ENCODE peak calls at places on chromosome 1, in seven cellular contexts. E is neural crest cell, V is PC-3, R is left lung, Q is epithelial cell of esophagus, O is GM13976, K is GM12865. Z is an unnamed sample.
A peak's percentile ranks its signal among the peaks of the same experiment; 100 is the strongest.

GRCh38 chr1:15080328-15081033 is 73.1 kb upstream of the TMEM51 start:
- DNase-seq in O (no peak), Q (no peak), K (no peak), R (no peak), V (no peak), E (no peak), Z (no peak)

GRCh38 chr1:44640178-44640865 is 34.0 kb downstream of the TMEM53 start:
- DNase-seq in O (no peak), Q (no peak), R (no peak), K (no peak), V (no peak), E (no peak), Z (no peak)

GRCh38 chr1:119617751-119618691 is 30.0 kb downstream of the ZNF697 start:
- DNase-seq in V (no peak), Q (no peak), R (no peak), K (no peak), O (no peak), E (no peak), Z (no peak)

GRCh38 chr1:202193614-202194327 is at the start of gene LGR6:
- DNase-seq in E (no peak), R (no peak), K (no peak), V (no peak), Q (no peak), O (no peak), Z (peak; percentile 31)

GRCh38 chr1:29258974-29259801 is 22.9 kb downstream of the PTPRU start:
- DNase-seq in O (peak; percentile 52), E (no peak), Q (no peak), K (no peak), V (no peak), R (no peak), Z (no peak)

GRCh38 chr1:26761217-26761616 is 26.5 kb upstream of the PIGV start:
- DNase-seq in V (peak; percentile 35), E (no peak), K (no peak), O (no peak), Q (no peak), R (no peak), Z (no peak)

GRCh38 chr1:94597701-94598100 is 56.1 kb upstream of the F3 start:
- DNase-seq in R (no peak), Q (peak; percentile 93), V (peak; percentile 40), O (no peak), K (no peak), E (no peak), Z (no peak)

GRCh38 chr1:105073660-105074059 is 1324.0 kb downstream of the AMY1C start:
- DNase-seq in R (no peak), O (no peak), Q (peak; percentile 76), E (no peak), V (peak; percentile 57), K (no peak), Z (no peak)

GRCh38 chr1:39104158-39105060 is 78.3 kb downstream of the NDUFS5 start:
- DNase-seq in V (peak; percentile 35), O (no peak), E (peak; percentile 57), K (no peak), R (no peak), Q (no peak), Z (no peak)

GRCh38 chr1:183148599-183148998 is 37.5 kb upstream of the LAMC2 start:
- DNase-seq in K (no peak), R (no peak), O (no peak), Q (peak; percentile 77), E (no peak), V (no peak), Z (no peak)

GRCh38 chr1:100670083-100670482 is 49.5 kb upstream of the VCAM1 start:
- DNase-seq in K (no peak), R (no peak), V (no peak), O (no peak), E (no peak), Q (no peak), Z (no peak)

DNA sequence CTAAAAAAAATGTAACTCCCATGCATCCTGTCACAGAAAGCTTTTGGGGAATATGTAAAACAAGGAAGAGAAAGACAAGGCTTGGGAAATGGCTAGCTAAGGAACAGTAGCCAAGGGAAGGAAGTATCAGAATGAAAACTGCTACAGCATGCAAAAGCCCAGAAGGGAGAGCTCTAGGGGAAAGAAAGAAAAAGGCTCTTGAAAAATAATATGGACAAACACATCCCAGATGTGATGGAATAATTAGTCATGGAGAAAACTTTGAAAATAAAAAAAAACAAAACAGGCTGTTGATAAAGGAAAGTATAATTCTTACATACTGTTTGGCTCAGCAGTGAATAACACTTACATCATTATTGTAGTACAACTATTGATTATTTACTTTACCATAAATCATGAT is 47.9 kb upstream of the VCAM1 start:
- DNase-seq in V (peak; percentile 63), R (no peak), Q (no peak), K (no peak), E (no peak), O (no peak), Z (no peak)
- TF ChIP-seq CTCF in V (peak; percentile 32), R (no peak), Q (no peak), K (no peak), E (no peak), O (no peak), Z (no peak)

DNA sequence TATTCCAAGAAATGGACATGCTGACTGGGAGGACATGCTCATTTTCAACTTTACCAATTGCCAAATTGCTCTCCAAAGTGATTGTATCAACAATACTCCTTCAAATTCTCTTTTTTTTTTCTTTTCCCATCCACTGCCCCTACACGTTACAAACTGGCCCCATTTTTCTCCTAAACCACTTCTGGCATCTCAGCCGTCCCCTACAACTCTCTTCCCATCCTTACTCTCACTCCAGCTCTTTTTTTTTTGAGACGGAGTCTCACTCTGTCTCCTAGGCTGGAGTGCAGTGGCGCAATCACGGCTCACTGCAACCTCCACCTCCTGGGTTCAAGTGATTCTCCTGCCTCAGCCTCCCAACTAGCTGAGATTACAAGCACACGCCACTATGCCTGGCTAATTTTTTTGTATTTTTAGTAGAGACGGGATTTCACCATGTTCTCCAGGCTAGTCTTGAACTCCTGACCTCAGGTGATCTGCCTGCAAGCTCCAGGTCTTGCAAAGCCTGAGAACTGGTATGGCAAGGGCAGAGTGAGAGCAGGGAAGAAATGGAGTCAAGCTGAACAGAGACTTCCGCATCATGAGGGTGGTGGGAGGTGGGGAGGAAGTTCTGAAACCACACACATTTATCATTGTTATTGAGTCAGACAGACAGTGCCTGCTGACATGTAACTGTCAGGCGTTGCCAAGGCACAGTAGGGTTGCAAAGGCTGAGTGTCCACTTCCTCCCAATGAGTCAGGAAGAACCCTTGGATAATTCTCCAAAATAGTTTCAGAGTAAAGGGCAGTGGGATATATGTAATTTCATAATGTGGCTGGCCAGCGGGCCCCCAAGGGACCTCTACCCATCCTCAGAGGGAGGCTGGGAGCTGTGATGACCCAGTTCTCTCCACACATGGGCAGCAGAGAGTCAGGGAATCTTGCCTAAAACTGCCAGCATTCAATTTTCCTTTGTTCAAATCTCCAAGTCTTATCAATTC is 17.4 kb downstream of the CELA3A start:
- DNase-seq in K (peak; percentile 71), Q (peak; percentile 97), R (peak; percentile 74), V (peak; percentile 97), O (peak; percentile 75), E (no peak), Z (peak; percentile 35)
- TF ChIP-seq CTCF in K (peak; percentile 17), Q (peak; percentile 64), R (no peak), V (peak; percentile 61), O (peak; percentile 40), E (peak; percentile 40), Z (no peak)

GRCh38 chr1:156948708-156949107 is 28.3 kb downstream of the LRRC71 start:
- DNase-seq in Q (no peak), E (no peak), O (no peak), V (no peak), K (no peak), R (no peak), Z (no peak)
- TF ChIP-seq CTCF in Q (no peak), E (peak; percentile 40), O (no peak), V (peak; percentile 53), K (peak; percentile 37), R (no peak), Z (no peak)

GRCh38 chr1:43554444-43554992 is 23.8 kb downstream of the PTPRF start:
- DNase-seq in K (peak; percentile 45), Q (peak; percentile 56), R (no peak), O (no peak), V (peak; percentile 62), E (no peak), Z (no peak)
- TF ChIP-seq CTCF in K (peak; percentile 58), Q (peak; percentile 68), R (no peak), O (peak; percentile 53), V (peak; percentile 71), E (peak; percentile 58), Z (no peak)

GRCh38 chr1:52579415-52579814 is 22.8 kb upstream of the GPX7 start:
- DNase-seq in K (no peak), Q (no peak), O (no peak), E (no peak), R (no peak), V (no peak), Z (no peak)
- TF ChIP-seq CTCF in K (no peak), Q (no peak), O (no peak), E (no peak), R (no peak), V (no peak), Z (no peak)

GRCh38 chr1:241311056-241311746 is 45.8 kb downstream of the RGS7 start:
- DNase-seq in E (no peak), Q (no peak), V (peak; percentile 43), K (no peak), O (no peak), R (no peak), Z (no peak)

GRCh38 chr1:241310451-241310850 is 46.6 kb downstream of the RGS7 start:
- DNase-seq in O (no peak), Q (peak; percentile 48), E (no peak), R (no peak), K (no peak), V (peak; percentile 94), Z (no peak)

DNA sequence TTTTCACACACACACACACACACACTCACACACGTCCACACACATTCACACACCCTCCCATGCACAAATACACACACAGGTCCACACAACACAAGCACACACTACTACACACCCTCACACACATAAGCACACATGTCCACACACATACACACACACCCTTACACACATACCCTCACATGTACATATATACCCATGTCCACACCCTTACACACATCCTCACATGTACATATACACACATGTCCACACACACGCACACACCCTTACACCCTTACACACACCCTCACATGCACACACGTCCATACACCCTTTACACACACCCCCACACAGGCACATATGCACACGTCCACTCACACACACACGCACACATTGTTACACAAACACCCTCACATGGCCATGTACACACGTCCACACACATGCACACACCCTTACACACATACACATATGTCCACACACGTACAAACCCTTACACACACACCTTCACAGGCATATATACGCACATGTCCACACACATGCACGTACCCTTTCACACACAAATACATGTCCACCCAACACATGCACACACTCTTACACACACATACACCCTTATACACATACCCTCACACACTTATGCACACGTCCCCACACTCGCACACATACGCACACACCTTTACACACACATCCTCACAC is 50.7 kb downstream of the RGS7 start:
- DNase-seq in O (no peak), V (no peak), E (no peak), Q (no peak), R (no peak), K (no peak), Z (no peak)
- TF ChIP-seq CTCF in O (no peak), V (no peak), E (no peak), Q (no peak), R (no peak), K (no peak), Z (no peak)

Z was measured in activated B cell treated with CpG ODN at 0.5 μM for 24 hours.